ENCODE peak calls at places on chromosomes 2 and 18, in eight cellular contexts. J is osteoblast, N is cardiac muscle cell, X is OCI-LY7, U is MM.1S, C is tibial nerve, Q is ascending aorta, H is lower lobe of right lung. G is an unnamed sample. For H3K4me1, the result is how much of the 10 kb centered on the place peaks cover.

GRCh38 chr2:162007447-162008040 is 66.5 kb downstream of the DPP4 start:
- DNase-seq in J (no peak), N (no peak), X (peak), U (peak), C (no peak), Q (no peak), H (no peak), G (no peak)

GRCh38 chr2:155223781-155224406 is 525.4 kb downstream of the KCNJ3 start:
- DNase-seq in J (no peak), N (peak), X (peak), U (peak), C (no peak), Q (no peak), H (no peak), G (no peak)

GRCh38 chr2:69214898-69215297 is 172.1 kb downstream of the GFPT1 start:
- DNase-seq in J (no peak), N (no peak), X (no peak), U (no peak), C (no peak), Q (no peak), H (no peak), G (no peak)

GRCh38 chr2:54909006-54909405 is 141.2 kb downstream of the RTN4 start:
- DNase-seq in J (no peak), N (no peak), X (no peak), U (no peak), C (no peak), Q (no peak), H (no peak), G (no peak)

GRCh38 chr2:180663016-180663471 is 317.4 kb upstream of the UBE2E3 start:
- DNase-seq in J (no peak), N (no peak), X (no peak), U (peak), C (no peak), Q (no peak), H (no peak), G (no peak)

GRCh38 chr2:114742245-114742644 is 299.8 kb downstream of the DPP10 start:
- DNase-seq in J (no peak), N (no peak), X (no peak), U (no peak), C (no peak), Q (no peak), H (no peak), G (no peak)

GRCh38 chr2:35938838-35939237 is 416.7 kb upstream of the CRIM1 start:
- DNase-seq in J (no peak), N (no peak), X (no peak), U (no peak), C (no peak), Q (no peak), H (no peak), G (no peak)

GRCh38 chr18:47689386-47689785 is 241.1 kb downstream of the SMAD2 start:
- DNase-seq in J (no peak), N (no peak), X (no peak), U (no peak), C (no peak), Q (no peak), H (no peak), G (no peak)

GRCh38 chr2:127551221-127551930 is 15.9 kb downstream of the MYO7B start:
- DNase-seq in J (peak), N (no peak), X (no peak), U (no peak), C (no peak), Q (no peak), H (no peak), G (no peak)

GRCh38 chr2:64012115-64012514 is 7.1 kb downstream of the VPS54 start:
- DNase-seq in J (no peak), N (no peak), X (no peak), U (no peak), C (no peak), Q (no peak), H (no peak), G (no peak)

GRCh38 chr2:158102446-158102845 is 770 bp downstream of the UPP2 start:
- DNase-seq in J (no peak), N (no peak), X (no peak), U (no peak), C (no peak), Q (no peak), H (no peak), G (no peak)

GRCh38 chr2:160914217-160914616 is 246.0 kb upstream of the TANK start:
- DNase-seq in J (no peak), N (no peak), X (no peak), U (no peak), C (no peak), Q (no peak), H (no peak), G (no peak)

GRCh38 chr18:48002933-48003365 is 72.5 kb upstream of the SMAD2 start:
- DNase-seq in J (peak), N (no peak), X (no peak), U (no peak), C (no peak), Q (peak), H (peak), G (peak)

DNA sequence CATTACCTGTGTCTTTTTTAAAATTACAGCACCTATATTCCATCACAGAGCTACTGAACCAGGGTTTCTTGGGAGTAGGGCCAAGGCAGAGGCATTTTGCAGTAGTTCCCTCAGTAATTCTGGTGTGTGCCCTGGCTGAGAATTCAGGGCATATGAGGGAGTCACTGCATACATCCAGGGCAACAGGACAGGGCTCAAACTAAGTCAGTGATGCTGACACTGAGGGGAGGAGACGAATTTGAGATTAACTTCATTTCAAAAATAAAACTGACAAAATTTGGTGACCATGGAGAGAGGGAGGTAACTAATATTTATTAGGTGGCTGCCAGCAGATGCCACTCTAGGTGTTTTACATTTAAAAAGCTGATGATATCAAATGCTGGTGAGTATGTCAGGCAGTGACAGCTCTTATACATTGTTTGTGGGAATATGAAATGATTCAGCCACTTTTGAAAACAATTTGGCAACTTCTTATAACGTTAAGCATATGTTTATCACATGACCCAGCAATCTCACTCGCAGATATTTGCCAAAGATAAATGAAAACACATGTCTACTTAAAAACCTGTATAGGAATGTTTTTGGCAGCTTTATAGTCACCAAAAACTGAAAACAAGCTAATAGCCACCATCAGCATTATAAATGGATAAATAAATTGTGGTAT is 20.3 kb downstream of the STRADB start:
- DNase-seq in J (no peak), N (no peak), X (no peak), U (no peak), C (no peak), Q (no peak), H (no peak), G (no peak)
- TF ChIP-seq CTCF in J (no peak), N (no peak), X (no peak), U (no peak), C (no peak), Q (no peak), H (no peak), G (no peak)

GRCh38 chr18:12307251-12307736 is 747 bp upstream of the TUBB6 start:
- DNase-seq in J (peak), N (peak), X (no peak), U (no peak), C (peak), Q (no peak), H (no peak), G (no peak)

GRCh38 chr18:12307871-12308385 is at the start of gene TUBB6:
- DNase-seq in J (peak), N (peak), X (no peak), U (no peak), C (peak), Q (no peak), H (peak), G (peak)

GRCh38 chr18:12308386-12309100 is 502 bp downstream of the TUBB6 start:
- DNase-seq in J (peak), N (peak), X (no peak), U (no peak), C (peak), Q (peak), H (peak), G (peak)

GRCh38 chr18:12310762-12311161 is 2.7 kb downstream of the TUBB6 start:
- DNase-seq in J (no peak), N (no peak), X (no peak), U (no peak), C (no peak), Q (no peak), H (no peak), G (no peak)

DNA sequence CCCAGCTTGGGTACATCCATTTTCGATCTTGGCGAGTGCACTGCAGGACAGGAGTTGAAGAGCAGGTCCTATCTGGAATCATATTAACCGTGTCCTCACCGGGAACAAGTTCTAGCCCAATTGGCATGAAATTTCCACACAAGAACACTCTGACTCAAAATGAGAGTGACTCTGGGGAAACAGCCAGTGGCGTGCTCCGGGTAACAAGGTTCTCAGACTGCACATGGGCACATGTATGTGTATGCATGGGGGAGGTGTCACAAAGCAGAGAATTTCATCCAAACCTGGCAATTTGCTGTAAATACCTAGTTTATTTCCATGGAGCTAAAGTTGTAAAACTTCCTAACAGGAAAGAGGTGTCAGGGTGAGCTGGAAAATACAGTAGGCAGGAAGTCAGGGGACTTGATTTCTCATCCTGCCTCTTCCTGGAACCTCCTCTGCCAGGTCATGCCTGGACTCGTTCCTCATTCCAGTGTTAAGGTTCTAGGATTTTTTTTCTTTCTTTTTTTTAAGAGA is 1.7 kb downstream of the TUBB6 start:
- DNase-seq in J (no peak), N (no peak), X (no peak), U (no peak), C (no peak), Q (no peak), H (no peak), G (no peak)
- H3K4me1 ChIP-seq in J (under half), N (under half), X (under half), U (under half), C (under half), Q (under half), H (under half), G (under half)

GRCh38 chr2:11156396-11157075 is 1.3 kb downstream of the SLC66A3 start:
- DNase-seq in J (peak), N (no peak), X (no peak), U (no peak), C (no peak), Q (no peak), H (no peak), G (no peak)

GRCh38 chr2:11157731-11158130 is 2.5 kb downstream of the SLC66A3 start:
- DNase-seq in J (peak), N (no peak), X (no peak), U (no peak), C (no peak), Q (no peak), H (no peak), G (no peak)

GRCh38 chr2:11157296-11157695 is 2.0 kb downstream of the SLC66A3 start:
- DNase-seq in J (peak), N (no peak), X (no peak), U (no peak), C (no peak), Q (no peak), H (no peak), G (no peak)

GRCh38 chr2:11154460-11155325 is 574 bp upstream of the SLC66A3 start:
- DNase-seq in J (peak), N (peak), X (peak), U (peak), C (peak), Q (peak), H (peak), G (peak)

GRCh38 chr2:11155326-11156059 is at the start of gene SLC66A3:
- DNase-seq in J (no peak), N (peak), X (peak), U (peak), C (no peak), Q (peak), H (peak), G (no peak)
- TF ChIP-seq CTCF in J (no peak), N (no peak), X (no peak), U (no peak), C (no peak), Q (no peak), H (no peak), G (peak)

DNA sequence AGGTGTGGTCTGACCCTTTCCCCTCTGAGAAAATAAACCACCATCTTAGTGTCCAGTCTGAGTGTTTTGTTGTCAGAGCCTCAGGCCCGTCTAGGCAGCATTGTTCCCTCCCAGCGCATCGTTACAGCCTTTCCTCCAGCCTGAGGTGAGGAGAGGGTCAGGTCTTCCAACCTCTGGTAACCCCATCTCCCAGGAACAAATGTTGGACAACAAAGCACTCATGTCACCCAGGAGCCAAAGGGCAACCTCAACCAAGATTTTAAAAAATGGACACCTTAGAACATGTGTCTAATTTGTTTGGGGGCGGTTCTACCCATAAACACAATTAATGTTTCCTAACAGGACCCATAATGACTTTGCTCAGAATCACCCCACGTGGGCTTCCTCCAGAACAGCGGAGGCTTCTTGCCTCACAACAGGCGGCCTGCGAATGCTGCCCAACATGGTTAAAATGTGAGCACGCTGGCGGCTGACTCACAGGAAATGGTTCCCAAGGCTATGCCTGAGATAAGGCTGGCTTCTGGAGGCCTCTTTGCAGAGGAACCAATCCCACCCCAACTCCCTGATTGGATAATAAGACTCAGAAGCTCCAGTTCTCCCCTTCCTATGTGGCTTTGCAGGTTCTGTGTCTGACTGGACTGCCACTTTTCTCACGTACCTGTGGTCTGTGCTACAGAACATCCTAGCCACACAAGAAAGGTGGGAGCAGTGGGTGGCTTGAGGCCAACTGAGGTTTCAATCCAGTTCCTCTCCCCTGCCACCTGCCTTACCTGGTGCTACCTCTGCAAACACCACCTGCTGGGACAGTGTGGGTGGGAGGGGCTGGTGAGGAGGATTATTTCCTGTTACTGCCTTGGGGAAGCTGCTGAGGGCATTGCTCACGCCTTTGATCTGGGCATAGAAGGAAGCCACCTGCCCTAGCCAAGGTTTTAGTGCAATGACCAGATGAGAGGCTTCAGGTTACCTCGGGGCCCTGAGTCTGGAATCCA is 108.8 kb downstream of the B3GNT2 start:
- DNase-seq in J (peak), N (no peak), X (peak), U (peak), C (no peak), Q (peak), H (peak), G (peak)
- H3K4me1 ChIP-seq in J (under half), N (under half), X (under half), U (under half), C (under half), Q (under half), H (half or more), G (under half)

DNA sequence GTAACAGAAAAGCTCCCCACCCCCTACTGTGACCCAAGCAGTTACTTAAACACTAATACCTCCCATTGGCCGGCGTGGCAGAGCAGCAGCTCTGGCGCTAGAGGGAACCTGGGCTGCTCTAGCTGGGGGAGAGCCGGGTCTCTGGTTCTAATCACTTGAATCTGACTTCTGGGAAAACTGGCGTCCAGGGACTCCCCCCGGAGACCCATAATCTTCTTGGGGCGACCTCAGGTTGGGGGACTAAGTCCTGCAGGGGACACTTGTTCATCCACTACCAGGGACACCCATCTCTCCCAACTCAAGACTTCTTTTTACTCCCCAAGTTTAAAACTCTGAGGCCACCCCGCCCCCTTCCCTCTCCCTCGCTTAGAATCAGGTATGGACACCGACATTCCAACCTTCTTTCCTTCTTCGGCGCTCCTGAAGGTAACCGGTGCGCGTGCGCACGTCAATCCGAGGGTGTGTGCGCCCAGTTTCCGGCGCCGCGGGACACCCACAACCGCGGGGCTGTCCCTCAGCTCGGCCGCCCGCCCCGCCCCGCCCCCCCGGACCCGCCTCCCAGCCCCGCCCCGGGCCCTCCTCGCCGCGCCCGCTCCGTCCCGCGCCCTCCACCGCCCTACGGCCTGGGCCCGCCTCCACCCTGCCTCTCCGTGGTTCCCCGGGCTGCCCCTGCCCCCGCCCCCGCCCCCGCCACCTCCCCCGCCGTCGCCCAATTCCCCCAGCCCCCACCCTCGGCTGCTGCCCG is at the start of gene ERICH2:
- DNase-seq in J (peak), N (peak), X (peak), U (peak), C (peak), Q (no peak), H (peak), G (peak)
- TF ChIP-seq CTCF in J (no peak), N (peak), X (peak), U (peak), C (no peak), Q (peak), H (peak), G (peak)

GRCh38 chr2:234955971-234956509 is 4.2 kb downstream of the SH3BP4 start:
- DNase-seq in J (no peak), N (no peak), X (no peak), U (no peak), C (no peak), Q (no peak), H (no peak), G (no peak)

GRCh38 chr2:234955091-234955511 is 3.3 kb downstream of the SH3BP4 start:
- DNase-seq in J (no peak), N (no peak), X (no peak), U (no peak), C (no peak), Q (no peak), H (peak), G (no peak)

GRCh38 chr2:234958746-234959395 is 7.1 kb downstream of the SH3BP4 start:
- DNase-seq in J (no peak), N (no peak), X (no peak), U (no peak), C (no peak), Q (no peak), H (peak), G (no peak)

GRCh38 chr2:234958311-234958710 is 6.5 kb downstream of the SH3BP4 start:
- DNase-seq in J (no peak), N (no peak), X (no peak), U (no peak), C (no peak), Q (no peak), H (peak), G (no peak)

DNA sequence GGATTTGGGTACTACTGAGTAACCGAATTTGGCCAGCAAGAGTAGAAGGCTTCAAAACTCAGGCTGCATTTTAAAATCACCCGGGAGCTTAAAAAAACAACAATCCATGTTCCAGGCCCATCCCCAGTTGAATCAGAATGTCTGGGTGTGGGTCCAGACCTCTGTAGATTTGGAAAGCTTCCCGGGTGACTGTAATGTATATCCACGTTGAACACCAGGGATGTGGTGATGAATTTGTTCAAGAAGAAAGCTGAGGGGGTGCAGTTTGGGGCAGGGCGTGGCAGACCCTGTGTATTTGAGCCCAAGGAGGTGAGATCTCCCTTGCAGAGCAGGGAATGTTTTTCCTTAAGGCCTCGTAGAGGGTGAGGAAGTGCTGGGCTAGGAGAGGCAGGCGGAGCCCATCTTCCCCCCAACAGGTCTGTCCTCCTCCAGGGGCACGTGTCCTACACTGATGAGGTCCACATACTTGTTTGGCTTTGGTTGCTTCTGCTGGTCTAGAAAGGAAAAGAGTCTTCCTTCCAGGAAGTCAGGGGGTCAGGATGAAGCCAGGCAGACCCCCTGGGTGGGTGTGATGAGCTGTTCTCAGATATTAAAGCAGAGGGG is 5.8 kb downstream of the SH3BP4 start:
- DNase-seq in J (peak), N (no peak), X (no peak), U (no peak), C (no peak), Q (no peak), H (peak), G (no peak)
- H3K4me1 ChIP-seq in J (half or more), N (under half), X (under half), U (under half), C (under half), Q (under half), H (under half), G (under half)

GRCh38 chr2:84882415-84882738 is 1.5 kb upstream of the TRABD2A start:
- DNase-seq in J (no peak), N (no peak), X (no peak), U (no peak), C (no peak), Q (no peak), H (no peak), G (no peak)
- TF ChIP-seq CTCF in J (no peak), N (no peak), X (peak), U (no peak), C (peak), Q (no peak), H (no peak), G (no peak)

GRCh38 chr2:96773922-96774321 is 13.2 kb downstream of the CNNM4 start:
- DNase-seq in J (no peak), N (no peak), X (peak), U (peak), C (no peak), Q (no peak), H (peak), G (no peak)
- H3K4me1 ChIP-seq in J (under half), N (under half), X (half or more), U (under half), C (under half), Q (under half), H (under half), G (under half)

GRCh38 chr2:65545818-65546217 is 113.4 kb upstream of the SPRED2 start:
- DNase-seq in J (peak), N (no peak), X (no peak), U (no peak), C (no peak), Q (no peak), H (no peak), G (no peak)
- TF ChIP-seq CTCF in J (no peak), N (no peak), X (no peak), U (no peak), C (no peak), Q (no peak), H (no peak), G (no peak)

G was measured in upper lobe of right lung.